ENCODE peak calls at places on chromosomes 1 and 21, in nine cellular contexts. B is ovary, U is AG04450, Q is cardiac fibroblast, A is GM13977, J is body of pancreas, C is cardiac muscle cell, T is coronary artery, Z is kidney. I is an unnamed sample.

GRCh38 chr1:12851779-12852178 is 3.3 kb upstream of the HNRNPCL1 start:
- DNase-seq in A (no peak), Z (no peak), J (no peak), Q (no peak), T (no peak), B (no peak), U (no peak), C (no peak), I (no peak)

GRCh38 chr1:156676820-156677615 is at the start of gene NES:
- DNase-seq in Z (peak), T (no peak), C (peak), A (no peak), Q (peak), J (peak), B (no peak), U (no peak), I (no peak)

GRCh38 chr1:113887776-113888175 is 395 bp upstream of the BCL2L15 start:
- DNase-seq in C (no peak), J (no peak), B (no peak), A (no peak), U (no peak), T (no peak), Q (no peak), Z (no peak), I (no peak)

GRCh38 chr1:109775408-109775807 is 11.7 kb upstream of the EPS8L3 start:
- DNase-seq in A (no peak), Z (peak), T (no peak), Q (no peak), U (no peak), B (no peak), J (no peak), C (no peak), I (no peak)

GRCh38 chr21:25375675-25376074 is 231.6 kb downstream of the MRPL39 start:
- DNase-seq in J (no peak), B (no peak), Q (peak), Z (no peak), U (no peak), T (no peak), A (no peak), C (peak), I (no peak)

GRCh38 chr21:35291034-35291433 is 241.9 kb upstream of the RUNX1 start:
- DNase-seq in T (no peak), U (no peak), B (no peak), Z (no peak), C (no peak), J (no peak), A (no peak), Q (no peak), I (no peak)

GRCh38 chr1:236141447-236142357 is 637 bp upstream of the GPR137B start:
- DNase-seq in J (peak), Q (peak), A (peak), T (no peak), U (no peak), Z (peak), C (peak), B (peak), I (peak)

GRCh38 chr21:42403611-42404231 is at the start of gene UBASH3A:
- DNase-seq in Z (no peak), J (no peak), Q (no peak), A (no peak), U (no peak), C (no peak), B (no peak), T (no peak), I (no peak)

GRCh38 chr1:44924835-44925464 is 61.4 kb downstream of the EIF2B3 start:
- DNase-seq in T (no peak), C (peak), U (peak), Z (no peak), B (no peak), A (no peak), J (no peak), Q (peak), I (no peak)

GRCh38 chr1:161848676-161849075 is 82.6 kb downstream of the ATF6 start:
- DNase-seq in T (no peak), J (no peak), U (no peak), Q (peak), Z (no peak), B (no peak), C (peak), A (no peak), I (no peak)

GRCh38 chr1:54615531-54616245 is 7.6 kb downstream of the FAM151A start:
- DNase-seq in B (no peak), A (no peak), T (peak), C (no peak), Z (peak), Q (no peak), J (no peak), U (no peak), I (no peak)

GRCh38 chr1:23673086-23673813 is 18.4 kb upstream of the RPL11 start:
- DNase-seq in A (peak), Z (no peak), U (peak), J (peak), B (no peak), Q (peak), T (no peak), C (peak), I (peak)

GRCh38 chr1:151827853-151828252 is 3.7 kb downstream of the RORC start:
- DNase-seq in C (no peak), A (no peak), U (no peak), Q (no peak), J (no peak), T (no peak), Z (no peak), B (no peak), I (no peak)

GRCh38 chr1:18805925-18806849 is 53.3 kb downstream of the TAS1R2 start:
- DNase-seq in T (no peak), U (no peak), B (no peak), Q (no peak), C (no peak), J (no peak), Z (no peak), A (no peak), I (no peak)

GRCh38 chr1:167474191-167474641 is 44.1 kb downstream of the CD247 start:
- DNase-seq in Z (no peak), J (no peak), B (no peak), Q (no peak), T (no peak), U (no peak), A (no peak), C (no peak), I (no peak)

GRCh38 chr1:10730985-10731384 is 65.5 kb downstream of the CASZ1 start:
- DNase-seq in B (no peak), Z (no peak), A (no peak), T (no peak), J (no peak), U (peak), C (peak), Q (peak), I (no peak)

GRCh38 chr1:66563094-66563800 is 29.3 kb downstream of the SGIP1 start:
- DNase-seq in Q (peak), Z (no peak), B (no peak), J (no peak), U (peak), A (no peak), T (no peak), C (peak), I (no peak)

DNA sequence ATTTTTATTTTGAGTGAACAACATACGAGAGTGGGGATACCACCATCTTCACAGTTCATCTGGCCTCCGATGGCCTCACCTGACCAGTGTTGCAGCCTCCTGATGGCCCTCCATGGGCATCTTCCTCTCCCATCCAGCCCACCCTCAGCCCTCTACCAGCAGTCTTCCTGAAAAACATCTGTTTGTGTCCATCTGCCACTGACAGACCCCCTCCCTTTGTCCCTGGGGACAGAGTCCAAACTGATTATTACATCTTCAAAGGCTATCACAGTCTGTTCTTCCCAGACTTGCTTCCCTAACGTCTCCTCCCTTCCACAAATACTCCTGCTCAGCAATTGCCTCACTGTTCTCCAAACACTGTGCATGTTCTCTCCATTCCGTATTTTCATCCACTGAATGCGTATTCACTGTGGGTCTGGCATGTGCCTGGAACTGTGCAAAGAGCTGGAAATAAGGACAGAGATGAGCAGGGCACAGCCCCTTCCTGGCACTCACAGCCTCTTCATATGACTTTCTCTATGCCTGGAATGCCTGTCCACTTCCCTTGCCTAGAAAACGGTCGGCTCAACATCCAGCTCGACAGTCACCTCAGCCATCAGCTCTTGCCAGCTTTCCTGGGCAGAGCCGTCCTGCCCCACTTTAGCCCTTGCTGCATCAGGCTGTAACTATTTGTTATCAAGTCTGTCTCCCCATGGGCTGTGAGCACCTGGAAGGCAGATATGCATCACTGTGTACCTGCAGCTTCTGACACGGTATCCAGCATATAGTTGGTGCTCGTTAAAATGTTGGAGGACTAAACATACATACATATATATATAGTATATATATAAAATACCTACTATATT is 8.3 kb upstream of the ATF3 start:
- DNase-seq in C (no peak), A (no peak), T (no peak), B (no peak), Z (no peak), J (no peak), Q (no peak), U (no peak), I (no peak)
- TF ChIP-seq CTCF in C (no peak), A (no peak), T (no peak), B (no peak), Z (no peak), J (no peak), Q (no peak), U (no peak), I (no peak)

GRCh38 chr1:206828061-206828460 is 37.4 kb upstream of the IL20 start:
- DNase-seq in U (no peak), A (no peak), Q (no peak), C (no peak), Z (no peak), T (no peak), B (no peak), J (no peak), I (no peak)

GRCh38 chr1:206829282-206829681 is 36.1 kb upstream of the IL20 start:
- DNase-seq in B (no peak), C (no peak), U (no peak), J (no peak), Q (no peak), A (no peak), T (no peak), Z (no peak), I (no peak)

GRCh38 chr1:206826409-206826808 is 39.0 kb upstream of the IL20 start:
- DNase-seq in A (no peak), B (no peak), U (no peak), C (no peak), J (no peak), T (no peak), Z (no peak), Q (peak), I (no peak)

GRCh38 chr1:206829875-206830274 is 35.5 kb upstream of the IL20 start:
- DNase-seq in C (no peak), U (no peak), T (no peak), A (no peak), Q (no peak), B (no peak), Z (no peak), J (no peak), I (no peak)

DNA sequence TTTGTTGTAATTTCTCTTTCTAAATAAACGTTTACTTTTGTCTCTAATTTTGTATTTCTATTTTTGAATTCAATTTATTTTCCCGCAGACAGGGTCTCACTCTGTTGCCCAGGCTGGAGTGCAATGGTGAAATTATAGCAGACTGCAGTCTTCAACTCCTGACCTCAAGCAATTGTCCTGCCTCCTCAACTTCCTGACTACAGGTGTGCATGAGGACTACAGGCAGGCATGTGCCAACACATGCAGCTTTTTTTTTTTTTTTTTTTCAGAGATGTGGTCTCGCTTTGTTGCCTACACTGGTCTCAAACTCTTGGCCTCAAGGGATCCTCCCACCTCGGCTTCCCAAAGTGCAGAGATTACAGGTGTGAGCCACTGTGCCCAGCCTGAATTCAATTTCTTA is 36.7 kb upstream of the IL20 start:
- DNase-seq in B (no peak), U (no peak), Z (no peak), Q (no peak), J (no peak), A (no peak), T (no peak), C (no peak), I (no peak)
- TF ChIP-seq CTCF in B (no peak), U (peak), Z (no peak), Q (no peak), J (no peak), A (no peak), T (no peak), C (no peak), I (no peak)

GRCh38 chr21:38980416-38981319 is 174.9 kb downstream of the ETS2 start:
- DNase-seq in U (no peak), Z (no peak), B (no peak), Q (no peak), A (no peak), J (no peak), T (no peak), C (no peak), I (no peak)

GRCh38 chr21:38983560-38983959 is 177.8 kb downstream of the ETS2 start:
- DNase-seq in B (no peak), J (no peak), C (no peak), T (no peak), U (no peak), A (no peak), Q (no peak), Z (no peak), I (no peak)

GRCh38 chr21:38984568-38984967 is 178.8 kb downstream of the ETS2 start:
- DNase-seq in U (no peak), J (no peak), A (no peak), C (peak), Q (peak), Z (no peak), B (no peak), T (no peak), I (no peak)

GRCh38 chr21:38982804-38983203 is 177.1 kb downstream of the ETS2 start:
- DNase-seq in A (no peak), Q (no peak), J (no peak), T (no peak), C (no peak), Z (no peak), B (no peak), U (no peak), I (no peak)

GRCh38 chr21:38982096-38982495 is 176.4 kb downstream of the ETS2 start:
- DNase-seq in U (no peak), B (no peak), C (peak), T (no peak), A (no peak), Q (peak), Z (no peak), J (no peak), I (no peak)
- TF ChIP-seq CTCF in U (no peak), B (no peak), C (no peak), T (no peak), A (no peak), Q (no peak), Z (no peak), J (no peak), I (no peak)

GRCh38 chr1:203325004-203325417 is 19.7 kb downstream of the BTG2 start:
- DNase-seq in J (no peak), C (no peak), Z (no peak), A (peak), U (no peak), Q (peak), B (no peak), T (no peak), I (peak)

GRCh38 chr1:203328714-203329122 is 22.2 kb downstream of the FMOD start:
- DNase-seq in Q (peak), A (no peak), J (peak), U (no peak), Z (no peak), B (no peak), T (no peak), C (no peak), I (no peak)

GRCh38 chr1:203325418-203326091 is 20.2 kb downstream of the BTG2 start:
- DNase-seq in C (no peak), T (no peak), B (peak), Z (no peak), J (peak), A (no peak), U (no peak), Q (peak), I (peak)

GRCh38 chr1:203326830-203327683 is 21.7 kb downstream of the BTG2 start:
- DNase-seq in C (peak), B (peak), Q (peak), T (peak), A (peak), Z (peak), U (peak), J (peak), I (peak)

DNA sequence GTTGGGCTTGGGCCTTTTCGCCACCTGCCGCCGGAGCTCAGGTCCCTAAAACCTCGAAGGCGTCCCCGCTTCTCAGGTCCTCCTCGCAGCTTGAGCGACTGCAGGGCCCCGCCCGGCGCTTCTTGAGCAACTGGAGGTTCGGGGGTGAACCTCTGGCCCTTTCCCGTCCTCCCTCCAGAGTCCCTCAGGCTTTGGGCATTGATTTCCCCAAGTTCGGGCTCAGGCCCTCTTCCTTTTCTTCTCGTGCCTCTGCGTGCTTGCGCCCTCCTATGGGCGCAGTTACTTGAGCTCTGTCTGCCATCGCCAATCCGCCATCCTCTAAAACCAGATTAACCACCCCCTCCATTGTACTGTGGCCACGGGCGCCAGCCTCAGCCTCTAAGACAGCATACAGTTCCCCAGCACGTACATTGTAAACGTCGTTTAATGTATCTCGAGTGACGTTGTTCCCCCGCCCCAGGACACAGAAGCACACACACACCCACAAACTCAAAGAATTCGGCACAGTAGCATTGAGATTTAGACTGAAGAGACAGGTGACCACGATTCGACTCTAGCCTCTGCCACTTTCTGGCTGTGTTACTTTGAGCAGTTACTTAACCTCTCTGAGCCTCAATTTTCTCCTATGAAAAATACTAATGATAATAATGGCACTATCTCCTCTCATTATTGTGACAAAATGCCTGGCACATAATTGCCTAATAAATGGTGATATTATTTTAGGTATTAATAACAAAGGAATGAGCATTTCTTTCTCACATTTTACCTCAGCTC is 22.6 kb downstream of the BTG2 start:
- DNase-seq in A (peak), B (no peak), T (peak), Z (no peak), J (no peak), Q (peak), U (no peak), C (peak), I (peak)
- TF ChIP-seq CTCF in A (peak), B (peak), T (peak), Z (peak), J (peak), Q (peak), U (peak), C (peak), I (peak)

DNA sequence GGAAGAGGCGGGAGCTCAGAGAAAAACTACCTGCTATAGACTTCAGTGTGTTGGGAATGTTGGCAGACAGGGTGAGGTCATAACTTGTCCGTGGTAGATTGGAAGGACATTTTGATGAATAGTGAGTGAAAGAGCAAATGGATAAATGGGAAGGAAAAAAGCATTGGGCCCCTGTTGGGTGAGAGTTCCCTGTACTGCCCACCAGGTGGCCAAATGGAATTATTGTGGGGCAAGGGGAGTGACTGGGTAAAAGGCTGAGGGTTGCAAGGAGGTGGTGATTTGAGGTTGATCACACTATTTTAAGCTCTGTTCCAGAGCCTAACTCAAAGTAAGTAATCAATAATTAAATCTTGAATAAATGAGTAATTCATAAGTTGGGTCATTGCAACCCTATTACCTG is 60.4 kb downstream of the MRPS6 start:
- DNase-seq in A (no peak), Z (no peak), C (no peak), T (no peak), B (no peak), Q (no peak), U (no peak), J (no peak), I (no peak)
- TF ChIP-seq CTCF in A (peak), Z (no peak), C (peak), T (no peak), B (no peak), Q (peak), U (peak), J (no peak), I (no peak)

DNA sequence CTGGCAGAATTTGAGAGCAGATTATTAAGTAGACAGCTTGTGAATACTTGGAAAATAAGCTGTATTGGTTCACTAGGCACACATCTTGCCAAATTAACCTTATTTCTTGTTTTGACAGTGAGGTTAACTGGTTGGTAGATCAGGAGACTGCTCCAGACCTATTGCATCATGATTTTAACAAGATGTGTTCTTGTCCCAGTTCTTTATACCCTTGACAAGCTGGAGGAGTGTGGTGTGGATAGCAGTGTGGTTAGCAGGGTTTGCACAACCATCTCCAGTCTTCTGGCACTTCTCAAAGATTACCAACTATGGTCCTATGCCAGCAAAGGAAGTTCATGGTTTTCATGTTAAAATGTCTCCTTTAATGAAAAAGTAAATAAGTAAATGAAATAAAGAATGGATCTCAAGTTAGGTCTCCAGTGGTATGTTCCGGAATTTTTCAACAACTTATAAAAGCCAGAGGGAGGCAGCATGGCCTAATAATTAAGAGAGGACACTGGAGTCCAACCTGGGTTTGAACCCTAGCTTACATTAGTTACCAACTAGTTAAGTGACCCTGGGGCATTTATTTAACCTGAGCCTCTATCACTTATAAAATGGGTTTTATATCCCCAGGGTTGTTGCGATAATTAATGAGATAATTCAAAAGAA is 34.1 kb downstream of the DDX20 start:
- DNase-seq in C (peak), B (no peak), T (no peak), A (no peak), Q (peak), U (no peak), Z (no peak), J (no peak), I (no peak)
- TF ChIP-seq CTCF in C (no peak), B (no peak), T (no peak), A (no peak), Q (no peak), U (no peak), Z (no peak), J (peak), I (no peak)

GRCh38 chr1:27931184-27931583 is 3.6 kb upstream of the SMPDL3B start:
- DNase-seq in U (no peak), C (no peak), T (no peak), J (no peak), A (no peak), Q (no peak), Z (no peak), B (no peak), I (no peak)

GRCh38 chr1:27928216-27928954 is 6.4 kb upstream of the SMPDL3B start:
- DNase-seq in B (no peak), Z (peak), J (no peak), Q (no peak), U (no peak), A (no peak), C (no peak), T (no peak), I (no peak)
- TF ChIP-seq CTCF in B (no peak), Z (no peak), J (no peak), Q (no peak), U (no peak), A (peak), C (no peak), T (no peak), I (no peak)

I was measured in GM10248.